ENCODE peak calls at places on chromosomes 16 and 17, in six cellular contexts. B is colonic mucosa; C is CD8-positive, alpha-beta T cell; M is dorsolateral prefrontal cortex; L is esophagus muscularis mucosa; H is prostate gland. J is an unnamed sample.

GRCh38 chr16:66044616-66045015 is 321.9 kb upstream of the CDH5 start:
- DNase-seq in B (no peak), C (no peak), M (no peak), L (no peak), H (peak; percentile 15), J (no peak)

GRCh38 chr16:85520853-85521736 is 92.0 kb upstream of the GSE1 start:
- DNase-seq in B (peak; percentile 93), C (no peak), M (no peak), L (no peak), H (peak; percentile 93), J (peak; percentile 94)

GRCh38 chr17:58388302-58389190 is 28.8 kb downstream of the RNF43 start:
- DNase-seq in B (no peak), C (no peak), M (no peak), L (no peak), H (no peak), J (no peak)

GRCh38 chr16:2752850-2753522 is 548 bp downstream of the SRRM2 start:
- DNase-seq in B (peak; percentile 84), C (no peak), M (peak; percentile 65), L (no peak), H (peak; percentile 78), J (peak; percentile 93)

GRCh38 chr17:57732062-57732461 is 13.0 kb downstream of the CCDC182 start:
- DNase-seq in B (no peak), C (no peak), M (no peak), L (no peak), H (no peak), J (no peak)

GRCh38 chr17:21013983-21014382 is 28.8 kb downstream of the USP22 start:
- DNase-seq in B (no peak), C (no peak), M (no peak), L (no peak), H (no peak), J (peak; percentile 2)

GRCh38 chr16:23689442-23690187 is 10.9 kb downstream of the PLK1 start:
- DNase-seq in B (no peak), C (no peak), M (no peak), L (no peak), H (no peak), J (no peak)

GRCh38 chr16:80656731-80657150 is 115.9 kb downstream of the DYNLRB2 start:
- DNase-seq in B (no peak), C (no peak), M (no peak), L (no peak), H (peak; percentile 13), J (no peak)

GRCh38 chr17:3667366-3668278 is 756 bp downstream of the TAX1BP3 start:
- DNase-seq in B (peak; percentile 92), C (no peak), M (peak; percentile 64), L (peak; percentile 94), H (peak; percentile 82), J (peak; percentile 95)

GRCh38 chr17:2343421-2343820 is 6.1 kb downstream of the SGSM2 start:
- DNase-seq in B (peak; percentile 34), C (no peak), M (no peak), L (no peak), H (no peak), J (no peak)

GRCh38 chr17:57455063-57455914 is 199.0 kb downstream of the MSI2 start:
- DNase-seq in B (no peak), C (no peak), M (peak; percentile 66), L (no peak), H (no peak), J (no peak)

GRCh38 chr16:57624044-57624688 is 4.3 kb upstream of the ADGRG1 start:
- DNase-seq in B (no peak), C (no peak), M (no peak), L (no peak), H (no peak), J (no peak)

GRCh38 chr16:2514333-2515179 is 804 bp downstream of the ATP6V0C start:
- DNase-seq in B (no peak), C (no peak), M (no peak), L (no peak), H (no peak), J (peak; percentile 85)

GRCh38 chr16:80938035-80938927 is 68.4 kb downstream of the CMC2 start:
- DNase-seq in B (no peak), C (no peak), M (no peak), L (no peak), H (peak; percentile 65), J (no peak)

GRCh38 chr16:12142157-12142556 is 165.6 kb downstream of the SNX29 start:
- DNase-seq in B (no peak), C (no peak), M (no peak), L (no peak), H (no peak), J (no peak)

GRCh38 chr17:45091778-45092425 is 30.8 kb downstream of the NMT1 start:
- DNase-seq in B (no peak), C (no peak), M (no peak), L (no peak), H (no peak), J (no peak)

GRCh38 chr17:41917957-41918391 is 777 bp downstream of the ACLY start:
- DNase-seq in B (peak; percentile 78), C (no peak), M (no peak), L (no peak), H (peak; percentile 44), J (peak; percentile 82)

GRCh38 chr17:34131386-34131785 is 123.7 kb upstream of the CCL2 start:
- DNase-seq in B (no peak), C (no peak), M (no peak), L (peak; percentile 75), H (no peak), J (no peak)

GRCh38 chr17:82582208-82582607 is 62.7 kb downstream of the FOXK2 start:
- DNase-seq in B (no peak), C (no peak), M (no peak), L (no peak), H (no peak), J (no peak)

GRCh38 chr17:17102176-17102575 is 59.9 kb downstream of the MPRIP start:
- DNase-seq in B (no peak), C (no peak), M (no peak), L (no peak), H (no peak), J (no peak)

GRCh38 chr16:82282662-82283061 is 112.6 kb upstream of the MPHOSPH6 start:
- DNase-seq in B (no peak), C (no peak), M (no peak), L (no peak), H (no peak), J (no peak)

GRCh38 chr17:42392664-42393415 is 4.6 kb upstream of the STAT3 start:
- DNase-seq in B (no peak), C (no peak), M (no peak), L (no peak), H (no peak), J (no peak)

GRCh38 chr16:64829678-64830077 is 292.2 kb downstream of the CDH11 start:
- DNase-seq in B (no peak), C (no peak), M (no peak), L (no peak), H (no peak), J (no peak)

GRCh38 chr17:48522990-48523389 is 7.8 kb downstream of the HOXB1 start:
- DNase-seq in B (no peak), C (no peak), M (no peak), L (no peak), H (no peak), J (no peak)

GRCh38 chr16:85418978-85419491 is 194.1 kb upstream of the GSE1 start:
- DNase-seq in B (no peak), C (no peak), M (peak; percentile 79), L (no peak), H (no peak), J (peak; percentile 54)

GRCh38 chr17:14228903-14229302 is 7.8 kb downstream of the CDRT15 start:
- DNase-seq in B (no peak), C (no peak), M (no peak), L (no peak), H (no peak), J (no peak)

DNA sequence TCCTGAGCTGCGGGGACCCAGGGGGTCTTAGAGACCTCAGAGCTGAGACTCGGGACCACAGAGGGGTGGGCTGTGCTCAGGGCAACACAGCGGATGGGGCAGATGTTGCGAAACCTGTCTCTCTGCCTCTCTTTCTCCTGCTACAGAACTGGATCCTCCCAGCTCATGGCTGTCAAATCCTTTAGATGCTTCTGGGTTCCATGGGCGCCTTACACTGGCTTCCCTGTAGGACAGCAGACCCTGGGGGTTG is 288.9 kb downstream of the SEC14L1 start:
- DNase-seq in B (no peak), C (no peak), M (no peak), L (no peak), H (no peak), J (no peak)
- H3K27ac ChIP-seq in B (peak overlapping the region; percentile 56), C (no peak overlapping the region), M (peak overlapping the region; percentile 16), L (peak overlapping the region; percentile 97), H (peak overlapping the region; percentile 90), J (no peak overlapping the region)

DNA sequence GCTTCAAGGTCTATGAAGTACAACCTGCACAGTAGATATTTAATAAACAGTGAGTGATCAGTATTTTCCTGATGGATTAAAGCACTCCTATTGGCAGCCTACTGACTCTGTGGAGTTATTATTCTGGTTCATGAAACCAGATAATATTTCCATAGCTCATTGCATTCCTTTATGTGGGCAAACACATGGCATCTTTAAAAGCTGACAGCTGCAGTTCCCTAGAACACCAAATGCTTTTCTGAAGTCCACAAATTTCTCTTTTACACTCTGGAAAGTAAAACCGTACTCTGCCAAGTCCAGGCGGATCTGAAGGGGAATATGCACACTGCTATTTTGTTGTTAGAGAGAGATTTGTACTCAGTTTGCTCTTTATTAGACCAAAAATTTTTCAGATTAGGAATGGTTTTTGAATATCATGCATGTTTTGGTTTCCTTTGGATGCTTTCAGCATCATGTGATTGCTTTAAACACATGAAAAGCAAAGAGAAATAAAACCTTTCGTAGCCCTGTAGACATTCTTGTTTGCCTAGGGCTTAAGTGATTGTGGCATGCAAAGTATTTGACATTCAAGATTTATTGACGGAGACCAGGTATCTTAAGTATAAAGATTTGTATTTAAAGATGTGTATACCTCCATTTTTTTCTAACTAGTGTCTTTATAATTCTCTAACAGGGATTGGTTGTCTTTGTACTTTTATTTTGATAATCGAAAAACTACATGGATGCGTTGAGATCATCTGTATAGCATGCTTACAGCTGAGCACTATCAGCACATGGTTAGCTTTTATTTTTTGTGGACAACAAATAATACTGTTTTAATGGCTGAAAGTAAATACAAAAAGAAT is 19.5 kb downstream of the SEC14L1 start:
- DNase-seq in B (no peak), C (no peak), M (no peak), L (no peak), H (no peak), J (no peak)
- H3K27ac ChIP-seq in B (no peak overlapping the region), C (no peak overlapping the region), M (peak overlapping the region; percentile 81), L (peak overlapping the region; percentile 6), H (peak overlapping the region; percentile 38), J (peak overlapping the region; percentile 39)

DNA sequence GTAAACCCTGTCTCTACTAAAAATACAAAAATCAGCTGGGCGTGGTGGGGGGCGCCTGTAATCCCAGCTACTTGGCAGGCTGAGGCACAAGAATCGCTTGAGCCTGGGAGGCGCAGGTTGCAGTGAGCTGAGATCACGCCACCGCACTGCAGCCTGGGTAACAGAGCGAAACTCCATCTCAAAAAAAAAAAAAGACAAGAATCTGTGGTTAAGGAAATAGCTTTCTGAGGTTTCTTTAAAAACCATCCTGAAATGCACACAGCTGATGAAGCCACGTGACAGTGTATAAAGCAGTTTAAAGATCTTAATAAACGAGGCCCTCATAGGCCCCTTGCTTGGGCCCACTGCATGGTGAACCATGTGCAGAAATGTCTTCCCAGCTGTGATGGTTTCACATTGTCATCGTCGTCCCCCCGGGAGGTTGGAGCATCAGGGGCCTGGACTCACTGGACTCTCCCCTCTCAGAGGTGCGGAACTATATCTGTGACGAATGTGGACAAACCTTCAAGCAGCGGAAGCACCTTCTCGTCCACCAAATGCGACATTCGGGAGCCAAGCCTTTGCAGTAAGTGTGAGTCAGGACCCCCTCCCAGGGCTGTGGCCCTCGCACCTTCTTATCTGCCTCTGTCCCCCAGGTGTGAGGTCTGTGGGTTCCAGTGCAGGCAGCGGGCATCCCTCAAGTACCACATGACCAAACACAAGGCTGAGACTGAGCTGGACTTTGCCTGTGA is 16.2 kb downstream of the ZNF276 start:
- DNase-seq in B (no peak), C (no peak), M (no peak), L (no peak), H (no peak), J (no peak)
- H3K27ac ChIP-seq in B (no peak overlapping the region), C (no peak overlapping the region), M (no peak overlapping the region), L (no peak overlapping the region), H (no peak overlapping the region), J (no peak overlapping the region)

GRCh38 chr17:79993390-79994221 is 42.1 kb downstream of the TBC1D16 start:
- DNase-seq in B (peak; percentile 78), C (no peak), M (peak; percentile 51), L (no peak), H (peak; percentile 64), J (peak; percentile 91)
- H3K27ac ChIP-seq in B (peak overlapping the region; percentile 56), C (no peak overlapping the region), M (no peak overlapping the region), L (peak overlapping the region; percentile 10), H (peak overlapping the region; percentile 76), J (no peak overlapping the region)

J was measured in upper lobe of right lung.